ENCODE peak calls at places on chromosome 19, in four cellular contexts. R is suprapubic skin; N is stimulated activated CD4-positive, alpha-beta T cell treated with anti-CD3 and anti-CD28 coated beads, Interleukin-4, amount 100 ng/mL, for 1 hour; F is endothelial cell. S is an unnamed sample.
A peak's percentile ranks its signal among the peaks of the same experiment; 100 is the strongest.

GRCh38 chr19:1853295-1854031 is 5.2 kb upstream of the REXO1 start:
- DNase-seq in F (peak; percentile 95), R (no peak), N (peak; percentile 82), S (peak; percentile 67)

GRCh38 chr19:34549833-34550232 is 68.3 kb downstream of the WTIP start:
- DNase-seq in N (no peak), R (no peak), F (no peak), S (no peak)

GRCh38 chr19:42563352-42564210 is 31.1 kb downstream of the CEACAM8 start:
- DNase-seq in R (no peak), N (no peak), F (peak; percentile 46), S (peak; percentile 74)

GRCh38 chr19:1568320-1569019 is at the start of gene MEX3D:
- DNase-seq in R (no peak), F (peak; percentile 87), N (peak; percentile 83), S (peak; percentile 66)

GRCh38 chr19:4012975-4013634 is 5.6 kb downstream of the PIAS4 start:
- DNase-seq in F (no peak), R (no peak), N (no peak), S (no peak)

GRCh38 chr19:3369337-3370213 is 3.2 kb downstream of the NFIC start:
- DNase-seq in F (no peak), R (no peak), N (peak; percentile 17), S (peak; percentile 50)

GRCh38 chr19:45913874-45914830 is at the start of gene NANOS2:
- DNase-seq in F (peak; percentile 68), R (no peak), N (no peak), S (no peak)

GRCh38 chr19:49355890-49356289 is 6.3 kb downstream of the TEAD2 start:
- DNase-seq in R (no peak), N (no peak), F (peak; percentile 34), S (peak; percentile 18)

GRCh38 chr19:13790354-13790753 is 4.9 kb upstream of the ZSWIM4 start:
- DNase-seq in R (no peak), N (no peak), F (no peak), S (no peak)

GRCh38 chr19:45976180-45976579 is 2.5 kb upstream of the NOVA2 start:
- DNase-seq in F (no peak), R (no peak), N (no peak), S (no peak)

GRCh38 chr19:38444026-38444425 is 10.5 kb downstream of the RYR1 start:
- DNase-seq in F (no peak), N (no peak), R (no peak), S (no peak)

GRCh38 chr19:14035706-14036105 is 4.1 kb downstream of the IL27RA start:
- DNase-seq in R (no peak), F (no peak), N (no peak), S (no peak)

GRCh38 chr19:17999685-18000479 is 8.1 kb upstream of the ARRDC2 start:
- DNase-seq in R (no peak), N (no peak), F (no peak), S (no peak)

GRCh38 chr19:18848860-18849661 is 17.3 kb downstream of the UPF1 start:
- DNase-seq in N (no peak), F (no peak), R (peak; percentile 74), S (peak; percentile 85)

GRCh38 chr19:48195106-48195830 is 24.8 kb downstream of the ZSWIM9 start:
- DNase-seq in N (no peak), F (no peak), R (no peak), S (no peak)

GRCh38 chr19:2034729-2035589 is 16.1 kb downstream of the MKNK2 start:
- DNase-seq in R (peak; percentile 89), N (peak; percentile 70), F (peak; percentile 43), S (peak; percentile 57)

GRCh38 chr19:39403331-39404312 is 3.0 kb upstream of the ZFP36 start:
- DNase-seq in F (peak; percentile 85), N (peak; percentile 98), R (peak; percentile 99), S (peak; percentile 100)

GRCh38 chr19:17292301-17293074 is 10.7 kb downstream of the ABHD8 start:
- DNase-seq in F (peak; percentile 88), R (no peak), N (peak; percentile 82), S (peak; percentile 96)

GRCh38 chr19:2166741-2167738 is 3.3 kb downstream of the DOT1L start:
- DNase-seq in F (no peak), N (no peak), R (peak; percentile 93), S (peak; percentile 79)

GRCh38 chr19:47156861-47157454 is 26.3 kb downstream of the SAE1 start:
- DNase-seq in R (no peak), N (no peak), F (no peak), S (peak; percentile 14)

GRCh38 chr19:11194657-11195056 is 2.7 kb downstream of the KANK2 start:
- DNase-seq in R (no peak), F (no peak), N (no peak), S (no peak)

GRCh38 chr19:3881272-3882040 is 971 bp downstream of the ATCAY start:
- DNase-seq in F (no peak), N (no peak), R (no peak), S (no peak)

GRCh38 chr19:33406521-33407139 is 33.1 kb downstream of the CEBPG start:
- DNase-seq in N (peak; percentile 75), R (no peak), F (peak; percentile 88), S (peak; percentile 77)

GRCh38 chr19:13079542-13079986 is 23.1 kb downstream of the LYL1 start:
- DNase-seq in R (no peak), N (no peak), F (no peak), S (peak; percentile 81)

GRCh38 chr19:6087074-6087506 is 23.2 kb downstream of the RFX2 start:
- DNase-seq in F (no peak), R (no peak), N (peak; percentile 8), S (no peak)

S was measured in foreskin fibroblast.